ENCODE peak calls at places on chromosomes 6 and 20, in eight cellular contexts. One of them, this sample, is unnamed.

GRCh38 chr20:15702161-15702560 is 871.1 kb downstream of the KIF16B start:
- DNase-seq in CD4-positive, CD25-positive, alpha-beta regulatory T cell: no peak
- DNase-seq in stimulated activated CD8-positive, alpha-beta memory T cell treated with anti-CD3 and anti-CD28 coated beads, Interleukin-4, amount 100 ng/mL, for 24 hours: no peak
- DNase-seq in ACHN: no peak
- DNase-seq in endothelial cell: no peak
- DNase-seq in left cardiac atrium: no peak
- DNase-seq in central memory CD4-positive, alpha-beta T cell: no peak
- DNase-seq in SW480: no peak
- DNase-seq in this sample: peak; percentile 76

GRCh38 chr6:15183979-15184378 is 61.9 kb upstream of the JARID2 start:
- DNase-seq in stimulated activated CD8-positive, alpha-beta memory T cell treated with anti-CD3 and anti-CD28 coated beads, Interleukin-4, amount 100 ng/mL, for 24 hours: no peak
- DNase-seq in CD4-positive, CD25-positive, alpha-beta regulatory T cell: no peak
- DNase-seq in left cardiac atrium: no peak
- DNase-seq in SW480: no peak
- DNase-seq in central memory CD4-positive, alpha-beta T cell: no peak
- DNase-seq in ACHN: no peak
- DNase-seq in endothelial cell: no peak
- DNase-seq in this sample: no peak

GRCh38 chr6:152368761-152369624 is 268.2 kb downstream of the SYNE1 start:
- DNase-seq in CD4-positive, CD25-positive, alpha-beta regulatory T cell: no peak
- DNase-seq in ACHN: no peak
- DNase-seq in endothelial cell: no peak
- DNase-seq in central memory CD4-positive, alpha-beta T cell: no peak
- DNase-seq in stimulated activated CD8-positive, alpha-beta memory T cell treated with anti-CD3 and anti-CD28 coated beads, Interleukin-4, amount 100 ng/mL, for 24 hours: no peak
- DNase-seq in SW480: no peak
- DNase-seq in left cardiac atrium: peak; percentile 41
- DNase-seq in this sample: no peak

GRCh38 chr6:32837651-32838113 is 857 bp downstream of the TAP2 start:
- DNase-seq in SW480: peak; percentile 38
- DNase-seq in endothelial cell: no peak
- DNase-seq in ACHN: peak; percentile 33
- DNase-seq in stimulated activated CD8-positive, alpha-beta memory T cell treated with anti-CD3 and anti-CD28 coated beads, Interleukin-4, amount 100 ng/mL, for 24 hours: no peak
- DNase-seq in left cardiac atrium: no peak
- DNase-seq in CD4-positive, CD25-positive, alpha-beta regulatory T cell: no peak
- DNase-seq in central memory CD4-positive, alpha-beta T cell: no peak
- DNase-seq in this sample: no peak

GRCh38 chr20:33450867-33451266 is 7.3 kb upstream of the SNTA1 start:
- DNase-seq in ACHN: no peak
- DNase-seq in left cardiac atrium: no peak
- DNase-seq in central memory CD4-positive, alpha-beta T cell: no peak
- DNase-seq in endothelial cell: no peak
- DNase-seq in stimulated activated CD8-positive, alpha-beta memory T cell treated with anti-CD3 and anti-CD28 coated beads, Interleukin-4, amount 100 ng/mL, for 24 hours: no peak
- DNase-seq in SW480: no peak
- DNase-seq in CD4-positive, CD25-positive, alpha-beta regulatory T cell: no peak
- DNase-seq in this sample: no peak

GRCh38 chr6:116363759-116364158 is 7.0 kb upstream of the DSE start:
- DNase-seq in CD4-positive, CD25-positive, alpha-beta regulatory T cell: no peak
- DNase-seq in left cardiac atrium: no peak
- DNase-seq in central memory CD4-positive, alpha-beta T cell: no peak
- DNase-seq in SW480: no peak
- DNase-seq in ACHN: peak; percentile 60
- DNase-seq in stimulated activated CD8-positive, alpha-beta memory T cell treated with anti-CD3 and anti-CD28 coated beads, Interleukin-4, amount 100 ng/mL, for 24 hours: no peak
- DNase-seq in endothelial cell: no peak
- DNase-seq in this sample: peak; percentile 51

GRCh38 chr6:44508646-44509045 is 121.1 kb downstream of the CDC5L start:
- DNase-seq in stimulated activated CD8-positive, alpha-beta memory T cell treated with anti-CD3 and anti-CD28 coated beads, Interleukin-4, amount 100 ng/mL, for 24 hours: no peak
- DNase-seq in CD4-positive, CD25-positive, alpha-beta regulatory T cell: no peak
- DNase-seq in central memory CD4-positive, alpha-beta T cell: no peak
- DNase-seq in left cardiac atrium: no peak
- DNase-seq in endothelial cell: no peak
- DNase-seq in SW480: no peak
- DNase-seq in ACHN: no peak
- DNase-seq in this sample: peak; percentile 92

GRCh38 chr20:52631469-52631868 is 340.7 kb upstream of the TSHZ2 start:
- DNase-seq in central memory CD4-positive, alpha-beta T cell: no peak
- DNase-seq in stimulated activated CD8-positive, alpha-beta memory T cell treated with anti-CD3 and anti-CD28 coated beads, Interleukin-4, amount 100 ng/mL, for 24 hours: no peak
- DNase-seq in SW480: no peak
- DNase-seq in endothelial cell: no peak
- DNase-seq in CD4-positive, CD25-positive, alpha-beta regulatory T cell: no peak
- DNase-seq in left cardiac atrium: no peak
- DNase-seq in ACHN: no peak
- DNase-seq in this sample: no peak

GRCh38 chr6:113645576-113645970 is 211.6 kb upstream of the MARCKS start:
- DNase-seq in ACHN: peak; percentile 62
- DNase-seq in central memory CD4-positive, alpha-beta T cell: no peak
- DNase-seq in SW480: peak; percentile 20
- DNase-seq in endothelial cell: no peak
- DNase-seq in CD4-positive, CD25-positive, alpha-beta regulatory T cell: no peak
- DNase-seq in stimulated activated CD8-positive, alpha-beta memory T cell treated with anti-CD3 and anti-CD28 coated beads, Interleukin-4, amount 100 ng/mL, for 24 hours: no peak
- DNase-seq in left cardiac atrium: no peak
- DNase-seq in this sample: peak; percentile 82

GRCh38 chr6:35583893-35584688 is 71.4 kb upstream of the TULP1 start:
- DNase-seq in ACHN: peak; percentile 68
- DNase-seq in stimulated activated CD8-positive, alpha-beta memory T cell treated with anti-CD3 and anti-CD28 coated beads, Interleukin-4, amount 100 ng/mL, for 24 hours: peak; percentile 44
- DNase-seq in SW480: peak; percentile 64
- DNase-seq in left cardiac atrium: peak; percentile 59
- DNase-seq in CD4-positive, CD25-positive, alpha-beta regulatory T cell: peak; percentile 84
- DNase-seq in central memory CD4-positive, alpha-beta T cell: peak; percentile 67
- DNase-seq in endothelial cell: peak; percentile 70
- DNase-seq in this sample: peak; percentile 79

GRCh38 chr20:26163890-26164289 is 467.2 kb upstream of the ZNF337 start:
- DNase-seq in SW480: no peak
- DNase-seq in ACHN: peak; percentile 85
- DNase-seq in endothelial cell: no peak
- DNase-seq in central memory CD4-positive, alpha-beta T cell: no peak
- DNase-seq in stimulated activated CD8-positive, alpha-beta memory T cell treated with anti-CD3 and anti-CD28 coated beads, Interleukin-4, amount 100 ng/mL, for 24 hours: no peak
- DNase-seq in left cardiac atrium: no peak
- DNase-seq in CD4-positive, CD25-positive, alpha-beta regulatory T cell: no peak
- DNase-seq in this sample: peak; percentile 80

GRCh38 chr6:79413562-79414002 is 123.6 kb downstream of the LCA5 start:
- DNase-seq in endothelial cell: no peak
- DNase-seq in CD4-positive, CD25-positive, alpha-beta regulatory T cell: no peak
- DNase-seq in SW480: no peak
- DNase-seq in stimulated activated CD8-positive, alpha-beta memory T cell treated with anti-CD3 and anti-CD28 coated beads, Interleukin-4, amount 100 ng/mL, for 24 hours: no peak
- DNase-seq in left cardiac atrium: no peak
- DNase-seq in central memory CD4-positive, alpha-beta T cell: no peak
- DNase-seq in ACHN: no peak
- DNase-seq in this sample: peak; percentile 59

GRCh38 chr6:131763749-131764148 is 44.1 kb upstream of the ENPP1 start:
- DNase-seq in left cardiac atrium: no peak
- DNase-seq in central memory CD4-positive, alpha-beta T cell: no peak
- DNase-seq in stimulated activated CD8-positive, alpha-beta memory T cell treated with anti-CD3 and anti-CD28 coated beads, Interleukin-4, amount 100 ng/mL, for 24 hours: no peak
- DNase-seq in SW480: no peak
- DNase-seq in CD4-positive, CD25-positive, alpha-beta regulatory T cell: no peak
- DNase-seq in ACHN: no peak
- DNase-seq in endothelial cell: no peak
- DNase-seq in this sample: no peak

GRCh38 chr6:149918151-149918905 is 4.6 kb downstream of the RAET1G start:
- DNase-seq in CD4-positive, CD25-positive, alpha-beta regulatory T cell: no peak
- DNase-seq in endothelial cell: no peak
- DNase-seq in central memory CD4-positive, alpha-beta T cell: no peak
- DNase-seq in left cardiac atrium: no peak
- DNase-seq in SW480: no peak
- DNase-seq in ACHN: no peak
- DNase-seq in stimulated activated CD8-positive, alpha-beta memory T cell treated with anti-CD3 and anti-CD28 coated beads, Interleukin-4, amount 100 ng/mL, for 24 hours: no peak
- DNase-seq in this sample: no peak

GRCh38 chr20:47220161-47220582 is 136.3 kb downstream of the ZMYND8 start:
- DNase-seq in endothelial cell: peak; percentile 68
- DNase-seq in central memory CD4-positive, alpha-beta T cell: peak; percentile 11
- DNase-seq in stimulated activated CD8-positive, alpha-beta memory T cell treated with anti-CD3 and anti-CD28 coated beads, Interleukin-4, amount 100 ng/mL, for 24 hours: peak; percentile 35
- DNase-seq in left cardiac atrium: no peak
- DNase-seq in SW480: peak; percentile 31
- DNase-seq in ACHN: peak; percentile 39
- DNase-seq in CD4-positive, CD25-positive, alpha-beta regulatory T cell: peak; percentile 50
- DNase-seq in this sample: no peak

GRCh38 chr20:38246357-38247165 is 14.0 kb downstream of the KIAA1755 start:
- DNase-seq in stimulated activated CD8-positive, alpha-beta memory T cell treated with anti-CD3 and anti-CD28 coated beads, Interleukin-4, amount 100 ng/mL, for 24 hours: no peak
- DNase-seq in endothelial cell: no peak
- DNase-seq in CD4-positive, CD25-positive, alpha-beta regulatory T cell: no peak
- DNase-seq in left cardiac atrium: no peak
- DNase-seq in ACHN: no peak
- DNase-seq in central memory CD4-positive, alpha-beta T cell: no peak
- DNase-seq in SW480: no peak
- DNase-seq in this sample: no peak

GRCh38 chr6:70396796-70397729 is 16.2 kb upstream of the FAM135A start:
- DNase-seq in endothelial cell: peak; percentile 18
- DNase-seq in SW480: no peak
- DNase-seq in left cardiac atrium: no peak
- DNase-seq in central memory CD4-positive, alpha-beta T cell: no peak
- DNase-seq in ACHN: no peak
- DNase-seq in CD4-positive, CD25-positive, alpha-beta regulatory T cell: no peak
- DNase-seq in stimulated activated CD8-positive, alpha-beta memory T cell treated with anti-CD3 and anti-CD28 coated beads, Interleukin-4, amount 100 ng/mL, for 24 hours: no peak
- DNase-seq in this sample: no peak

GRCh38 chr20:35327074-35327976 is 35.1 kb upstream of the FAM83C start:
- DNase-seq in central memory CD4-positive, alpha-beta T cell: no peak
- DNase-seq in CD4-positive, CD25-positive, alpha-beta regulatory T cell: no peak
- DNase-seq in endothelial cell: no peak
- DNase-seq in ACHN: peak; percentile 27
- DNase-seq in SW480: no peak
- DNase-seq in left cardiac atrium: no peak
- DNase-seq in stimulated activated CD8-positive, alpha-beta memory T cell treated with anti-CD3 and anti-CD28 coated beads, Interleukin-4, amount 100 ng/mL, for 24 hours: no peak
- DNase-seq in this sample: no peak

GRCh38 chr20:10637563-10637962 is 36.2 kb downstream of the JAG1 start:
- DNase-seq in stimulated activated CD8-positive, alpha-beta memory T cell treated with anti-CD3 and anti-CD28 coated beads, Interleukin-4, amount 100 ng/mL, for 24 hours: no peak
- DNase-seq in ACHN: no peak
- DNase-seq in left cardiac atrium: no peak
- DNase-seq in CD4-positive, CD25-positive, alpha-beta regulatory T cell: no peak
- DNase-seq in SW480: no peak
- DNase-seq in endothelial cell: no peak
- DNase-seq in central memory CD4-positive, alpha-beta T cell: no peak
- DNase-seq in this sample: peak; percentile 62

GRCh38 chr6:37283786-37284185 is 25.8 kb upstream of the TMEM217 start:
- DNase-seq in CD4-positive, CD25-positive, alpha-beta regulatory T cell: no peak
- DNase-seq in ACHN: no peak
- DNase-seq in endothelial cell: no peak
- DNase-seq in stimulated activated CD8-positive, alpha-beta memory T cell treated with anti-CD3 and anti-CD28 coated beads, Interleukin-4, amount 100 ng/mL, for 24 hours: no peak
- DNase-seq in SW480: no peak
- DNase-seq in left cardiac atrium: peak; percentile 72
- DNase-seq in central memory CD4-positive, alpha-beta T cell: no peak
- DNase-seq in this sample: no peak

GRCh38 chr20:40687384-40688128 is 1.5 kb downstream of the MAFB start:
- DNase-seq in left cardiac atrium: peak; percentile 71
- DNase-seq in stimulated activated CD8-positive, alpha-beta memory T cell treated with anti-CD3 and anti-CD28 coated beads, Interleukin-4, amount 100 ng/mL, for 24 hours: no peak
- DNase-seq in central memory CD4-positive, alpha-beta T cell: no peak
- DNase-seq in ACHN: no peak
- DNase-seq in SW480: peak; percentile 55
- DNase-seq in CD4-positive, CD25-positive, alpha-beta regulatory T cell: no peak
- DNase-seq in endothelial cell: peak; percentile 47
- DNase-seq in this sample: no peak

This sample was measured in astrocyte of the spinal cord.